ENCODE peak calls at places on chromosomes 13 and 19, in five cellular contexts. J is neural progenitor cell, A is NCI-H1436 treated with DMSO at 0.1 percent for 48 hours, M is coronary artery, F is nucleus accumbens. X is an unnamed sample.
A peak's percentile ranks its signal among the peaks of the same experiment; 100 is the strongest.

GRCh38 chr19:50837300-50837699 is 3.9 kb upstream of the KLK15 start:
- DNase-seq in J (no peak), A (peak; percentile 38), M (no peak), F (no peak), X (no peak)

GRCh38 chr19:39307822-39308530 is 11.8 kb downstream of the IFNL1 start:
- DNase-seq in J (peak; percentile 68), A (no peak), M (no peak), F (no peak), X (no peak)

GRCh38 chr19:4297901-4298771 is 4.1 kb downstream of the TMIGD2 start:
- DNase-seq in J (peak; percentile 19), A (no peak), M (no peak), F (no peak), X (no peak)

GRCh38 chr19:32339988-32340874 is 5.2 kb upstream of the ZNF507 start:
- DNase-seq in J (peak; percentile 68), A (no peak), M (no peak), F (peak; percentile 40), X (no peak)

GRCh38 chr13:30019648-30020626 is 169.5 kb upstream of the UBL3 start:
- DNase-seq in J (peak; percentile 39), A (no peak), M (no peak), F (peak; percentile 58), X (no peak)

GRCh38 chr13:20198781-20199180 is 6.0 kb upstream of the GJB2 start:
- DNase-seq in J (no peak), A (no peak), M (no peak), F (no peak), X (no peak)

GRCh38 chr19:28319918-28320317 is 893.0 kb downstream of the UQCRFS1 start:
- DNase-seq in J (no peak), A (no peak), M (no peak), F (no peak), X (no peak)

GRCh38 chr19:45187421-45188100 is 9.0 kb downstream of the BLOC1S3 start:
- DNase-seq in J (peak; percentile 77), A (no peak), M (no peak), F (no peak), X (no peak)

GRCh38 chr13:43425234-43425633 is 361.5 kb downstream of the ENOX1 start:
- DNase-seq in J (no peak), A (no peak), M (no peak), F (no peak), X (no peak)

GRCh38 chr13:32779119-32779518 is 192.9 kb downstream of the PDS5B start:
- DNase-seq in J (no peak), A (no peak), M (no peak), F (no peak), X (no peak)

GRCh38 chr19:2756477-2756876 is 16.7 kb upstream of the SLC39A3 start:
- DNase-seq in J (no peak), A (no peak), M (no peak), F (no peak), X (no peak)

GRCh38 chr13:43123856-43124255 is 100.5 kb downstream of the DNAJC15 start:
- DNase-seq in J (no peak), A (no peak), M (no peak), F (no peak), X (no peak)